ENCODE peak calls at places on chromosomes 1 and 21, in ten cellular contexts. One of them, this sample, is unnamed.
A peak's percentile ranks its signal among the peaks of the same experiment; 100 is the strongest.

GRCh38 chr1:199550384-199551067 is 477.0 kb upstream of the NR5A2 start:
- DNase-seq in astrocyte of the spinal cord: peak; percentile 61
- DNase-seq in brain microvascular endothelial cell: peak; percentile 28
- DNase-seq in CD8-positive, alpha-beta T cell: no peak
- DNase-seq in psoas muscle: no peak
- DNase-seq in sigmoid colon: no peak
- DNase-seq in body of pancreas: no peak
- DNase-seq in heart right ventricle: no peak
- DNase-seq in adrenal gland: no peak
- DNase-seq in cardiac muscle cell: peak; percentile 33
- DNase-seq in this sample: no peak

GRCh38 chr1:226627924-226628623 is 79.5 kb downstream of the STUM start:
- DNase-seq in astrocyte of the spinal cord: no peak
- DNase-seq in brain microvascular endothelial cell: no peak
- DNase-seq in CD8-positive, alpha-beta T cell: no peak
- DNase-seq in psoas muscle: no peak
- DNase-seq in sigmoid colon: peak; percentile 64
- DNase-seq in body of pancreas: no peak
- DNase-seq in heart right ventricle: no peak
- DNase-seq in adrenal gland: no peak
- DNase-seq in cardiac muscle cell: no peak
- DNase-seq in this sample: no peak

GRCh38 chr1:236837897-236838296 is 42.8 kb downstream of the MTR start:
- DNase-seq in astrocyte of the spinal cord: no peak
- DNase-seq in brain microvascular endothelial cell: no peak
- DNase-seq in CD8-positive, alpha-beta T cell: no peak
- DNase-seq in psoas muscle: no peak
- DNase-seq in sigmoid colon: no peak
- DNase-seq in body of pancreas: no peak
- DNase-seq in heart right ventricle: no peak
- DNase-seq in adrenal gland: no peak
- DNase-seq in cardiac muscle cell: no peak
- DNase-seq in this sample: no peak

GRCh38 chr1:33167650-33168447 is 14.0 kb downstream of the TRIM62 start:
- DNase-seq in astrocyte of the spinal cord: no peak
- DNase-seq in brain microvascular endothelial cell: no peak
- DNase-seq in CD8-positive, alpha-beta T cell: no peak
- DNase-seq in psoas muscle: no peak
- DNase-seq in sigmoid colon: no peak
- DNase-seq in body of pancreas: no peak
- DNase-seq in heart right ventricle: no peak
- DNase-seq in adrenal gland: no peak
- DNase-seq in cardiac muscle cell: no peak
- DNase-seq in this sample: no peak

GRCh38 chr21:41141031-41141457 is 26.9 kb upstream of the BACE2 start:
- DNase-seq in astrocyte of the spinal cord: peak; percentile 27
- DNase-seq in brain microvascular endothelial cell: peak; percentile 6
- DNase-seq in CD8-positive, alpha-beta T cell: no peak
- DNase-seq in psoas muscle: no peak
- DNase-seq in sigmoid colon: no peak
- DNase-seq in body of pancreas: peak; percentile 37
- DNase-seq in heart right ventricle: no peak
- DNase-seq in adrenal gland: no peak
- DNase-seq in cardiac muscle cell: peak; percentile 18
- DNase-seq in this sample: no peak

GRCh38 chr1:41795205-41795762 is 123.4 kb downstream of the HIVEP3 start:
- DNase-seq in astrocyte of the spinal cord: peak; percentile 68
- DNase-seq in brain microvascular endothelial cell: peak; percentile 32
- DNase-seq in CD8-positive, alpha-beta T cell: no peak
- DNase-seq in psoas muscle: no peak
- DNase-seq in sigmoid colon: no peak
- DNase-seq in body of pancreas: no peak
- DNase-seq in heart right ventricle: no peak
- DNase-seq in adrenal gland: no peak
- DNase-seq in cardiac muscle cell: peak; percentile 63
- DNase-seq in this sample: no peak

GRCh38 chr1:67723620-67724019 is 38.6 kb downstream of the GADD45A start:
- DNase-seq in astrocyte of the spinal cord: peak; percentile 58
- DNase-seq in brain microvascular endothelial cell: peak; percentile 60
- DNase-seq in CD8-positive, alpha-beta T cell: no peak
- DNase-seq in psoas muscle: no peak
- DNase-seq in sigmoid colon: no peak
- DNase-seq in body of pancreas: no peak
- DNase-seq in heart right ventricle: no peak
- DNase-seq in adrenal gland: peak; percentile 63
- DNase-seq in cardiac muscle cell: peak; percentile 50
- DNase-seq in this sample: no peak

GRCh38 chr1:31760901-31761470 is 3.2 kb downstream of the ADGRB2 start:
- DNase-seq in astrocyte of the spinal cord: peak; percentile 56
- DNase-seq in brain microvascular endothelial cell: peak; percentile 56
- DNase-seq in CD8-positive, alpha-beta T cell: peak; percentile 73
- DNase-seq in psoas muscle: peak; percentile 61
- DNase-seq in sigmoid colon: peak; percentile 89
- DNase-seq in body of pancreas: peak; percentile 62
- DNase-seq in heart right ventricle: peak; percentile 60
- DNase-seq in adrenal gland: peak; percentile 72
- DNase-seq in cardiac muscle cell: peak; percentile 67
- DNase-seq in this sample: no peak

GRCh38 chr1:215466361-215466760 is 100.7 kb upstream of the KCTD3 start:
- DNase-seq in astrocyte of the spinal cord: no peak
- DNase-seq in brain microvascular endothelial cell: no peak
- DNase-seq in CD8-positive, alpha-beta T cell: no peak
- DNase-seq in psoas muscle: no peak
- DNase-seq in sigmoid colon: no peak
- DNase-seq in body of pancreas: no peak
- DNase-seq in heart right ventricle: no peak
- DNase-seq in adrenal gland: no peak
- DNase-seq in cardiac muscle cell: no peak
- DNase-seq in this sample: no peak

GRCh38 chr1:109472779-109473178 is 6.4 kb downstream of the SYPL2 start:
- DNase-seq in astrocyte of the spinal cord: no peak
- DNase-seq in brain microvascular endothelial cell: no peak
- DNase-seq in CD8-positive, alpha-beta T cell: no peak
- DNase-seq in psoas muscle: no peak
- DNase-seq in sigmoid colon: no peak
- DNase-seq in body of pancreas: no peak
- DNase-seq in heart right ventricle: no peak
- DNase-seq in adrenal gland: no peak
- DNase-seq in cardiac muscle cell: no peak
- DNase-seq in this sample: no peak

GRCh38 chr1:233479026-233479890 is 134.6 kb upstream of the KCNK1 start:
- DNase-seq in astrocyte of the spinal cord: no peak
- DNase-seq in brain microvascular endothelial cell: no peak
- DNase-seq in CD8-positive, alpha-beta T cell: no peak
- DNase-seq in psoas muscle: no peak
- DNase-seq in sigmoid colon: no peak
- DNase-seq in body of pancreas: no peak
- DNase-seq in heart right ventricle: no peak
- DNase-seq in adrenal gland: no peak
- DNase-seq in cardiac muscle cell: no peak
- DNase-seq in this sample: no peak

GRCh38 chr1:19363526-19364152 is 51.5 kb downstream of the SLC66A1 start:
- DNase-seq in astrocyte of the spinal cord: no peak
- DNase-seq in brain microvascular endothelial cell: no peak
- DNase-seq in CD8-positive, alpha-beta T cell: no peak
- DNase-seq in psoas muscle: no peak
- DNase-seq in sigmoid colon: no peak
- DNase-seq in body of pancreas: no peak
- DNase-seq in heart right ventricle: no peak
- DNase-seq in adrenal gland: peak; percentile 61
- DNase-seq in cardiac muscle cell: no peak
- DNase-seq in this sample: no peak

GRCh38 chr1:19360026-19360813 is 48.1 kb downstream of the SLC66A1 start:
- DNase-seq in astrocyte of the spinal cord: no peak
- DNase-seq in brain microvascular endothelial cell: no peak
- DNase-seq in CD8-positive, alpha-beta T cell: no peak
- DNase-seq in psoas muscle: no peak
- DNase-seq in sigmoid colon: no peak
- DNase-seq in body of pancreas: no peak
- DNase-seq in heart right ventricle: no peak
- DNase-seq in adrenal gland: no peak
- DNase-seq in cardiac muscle cell: no peak
- DNase-seq in this sample: no peak

GRCh38 chr1:19359357-19359756 is 47.2 kb downstream of the SLC66A1 start:
- DNase-seq in astrocyte of the spinal cord: no peak
- DNase-seq in brain microvascular endothelial cell: no peak
- DNase-seq in CD8-positive, alpha-beta T cell: no peak
- DNase-seq in psoas muscle: no peak
- DNase-seq in sigmoid colon: no peak
- DNase-seq in body of pancreas: no peak
- DNase-seq in heart right ventricle: no peak
- DNase-seq in adrenal gland: no peak
- DNase-seq in cardiac muscle cell: no peak
- DNase-seq in this sample: no peak

GRCh38 chr1:19357299-19357698 is 45.2 kb downstream of the SLC66A1 start:
- DNase-seq in astrocyte of the spinal cord: no peak
- DNase-seq in brain microvascular endothelial cell: no peak
- DNase-seq in CD8-positive, alpha-beta T cell: no peak
- DNase-seq in psoas muscle: no peak
- DNase-seq in sigmoid colon: no peak
- DNase-seq in body of pancreas: no peak
- DNase-seq in heart right ventricle: no peak
- DNase-seq in adrenal gland: no peak
- DNase-seq in cardiac muscle cell: no peak
- DNase-seq in this sample: no peak

GRCh38 chr1:19361231-19362147 is 49.4 kb downstream of the SLC66A1 start:
- DNase-seq in astrocyte of the spinal cord: peak; percentile 43
- DNase-seq in brain microvascular endothelial cell: peak; percentile 16
- DNase-seq in CD8-positive, alpha-beta T cell: no peak
- DNase-seq in psoas muscle: no peak
- DNase-seq in sigmoid colon: no peak
- DNase-seq in body of pancreas: no peak
- DNase-seq in heart right ventricle: no peak
- DNase-seq in adrenal gland: no peak
- DNase-seq in cardiac muscle cell: no peak
- DNase-seq in this sample: no peak
- TF ChIP-seq CTCF in astrocyte of the spinal cord: no peak
- TF ChIP-seq CTCF in brain microvascular endothelial cell: no peak
- TF ChIP-seq CTCF in CD8-positive, alpha-beta T cell: no peak
- TF ChIP-seq CTCF in psoas muscle: no peak
- TF ChIP-seq CTCF in sigmoid colon: no peak
- TF ChIP-seq CTCF in body of pancreas: no peak
- TF ChIP-seq CTCF in heart right ventricle: no peak
- TF ChIP-seq CTCF in adrenal gland: no peak
- TF ChIP-seq CTCF in cardiac muscle cell: no peak
- TF ChIP-seq CTCF in this sample: no peak

DNA sequence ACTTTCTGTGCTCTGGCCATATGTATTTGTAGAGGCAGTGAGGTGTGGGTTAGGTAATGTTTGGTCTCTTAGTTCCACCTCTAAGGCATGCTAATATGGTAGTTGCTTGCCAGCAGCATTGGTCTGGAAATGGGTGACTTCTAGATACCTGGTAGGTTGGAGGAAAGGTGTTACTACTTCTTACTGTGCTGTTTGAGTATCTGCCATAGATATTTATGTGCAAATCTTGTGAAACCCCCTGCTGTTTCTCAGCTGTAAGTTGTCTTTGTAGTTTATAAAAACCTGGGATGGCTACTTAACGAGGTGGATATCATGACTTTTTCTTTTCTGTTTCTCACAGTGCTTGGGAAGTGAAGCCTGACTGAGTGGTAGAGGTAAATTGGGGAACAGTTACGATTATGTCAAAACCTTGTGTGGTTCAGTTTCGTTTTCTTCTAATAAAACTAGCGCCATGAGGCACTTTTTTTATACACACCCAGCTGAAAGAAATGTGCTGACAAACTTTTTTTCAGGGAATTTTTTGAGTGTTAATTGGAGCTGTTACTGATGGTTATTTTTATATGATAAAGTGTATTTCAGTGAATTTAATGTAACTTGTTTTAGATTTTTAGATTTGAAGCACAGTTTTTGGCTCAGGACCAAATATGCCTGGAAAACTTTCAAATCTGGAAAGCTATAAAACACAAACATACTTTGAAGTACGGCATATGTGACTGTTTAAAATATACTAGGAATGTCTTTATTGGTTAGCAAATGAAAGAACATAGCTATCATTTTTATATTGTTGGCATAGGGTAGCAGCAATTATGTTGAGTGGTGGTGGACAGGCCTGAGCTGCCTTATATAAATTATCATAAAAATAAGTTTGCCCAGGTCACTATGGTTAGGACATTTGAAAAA is 42.1 kb downstream of the CAMSAP2 start:
- DNase-seq in astrocyte of the spinal cord: peak; percentile 58
- DNase-seq in brain microvascular endothelial cell: no peak
- DNase-seq in CD8-positive, alpha-beta T cell: no peak
- DNase-seq in psoas muscle: no peak
- DNase-seq in sigmoid colon: no peak
- DNase-seq in body of pancreas: no peak
- DNase-seq in heart right ventricle: no peak
- DNase-seq in adrenal gland: no peak
- DNase-seq in cardiac muscle cell: peak; percentile 44
- DNase-seq in this sample: no peak
- H3K4me3 ChIP-seq in astrocyte of the spinal cord: no peak overlapping the region
- H3K4me3 ChIP-seq in brain microvascular endothelial cell: peak overlapping the region; percentile 24
- H3K4me3 ChIP-seq in CD8-positive, alpha-beta T cell: no peak overlapping the region
- H3K4me3 ChIP-seq in psoas muscle: peak overlapping the region; percentile 35
- H3K4me3 ChIP-seq in sigmoid colon: no peak overlapping the region
- H3K4me3 ChIP-seq in body of pancreas: no peak overlapping the region
- H3K4me3 ChIP-seq in heart right ventricle: peak overlapping the region; percentile 25
- H3K4me3 ChIP-seq in adrenal gland: no peak overlapping the region
- H3K4me3 ChIP-seq in cardiac muscle cell: no peak overlapping the region
- H3K4me3 ChIP-seq in this sample: peak overlapping the region; percentile 14

GRCh38 chr1:115040501-115040900 is 10.9 kb downstream of the TSHB start:
- DNase-seq in astrocyte of the spinal cord: no peak
- DNase-seq in brain microvascular endothelial cell: no peak
- DNase-seq in CD8-positive, alpha-beta T cell: no peak
- DNase-seq in psoas muscle: no peak
- DNase-seq in sigmoid colon: no peak
- DNase-seq in body of pancreas: no peak
- DNase-seq in heart right ventricle: no peak
- DNase-seq in adrenal gland: no peak
- DNase-seq in cardiac muscle cell: no peak
- DNase-seq in this sample: no peak
- TF ChIP-seq CTCF in astrocyte of the spinal cord: no peak
- TF ChIP-seq CTCF in brain microvascular endothelial cell: peak; percentile 6
- TF ChIP-seq CTCF in CD8-positive, alpha-beta T cell: no peak
- TF ChIP-seq CTCF in psoas muscle: no peak
- TF ChIP-seq CTCF in sigmoid colon: no peak
- TF ChIP-seq CTCF in body of pancreas: no peak
- TF ChIP-seq CTCF in heart right ventricle: no peak
- TF ChIP-seq CTCF in adrenal gland: no peak
- TF ChIP-seq CTCF in cardiac muscle cell: no peak
- TF ChIP-seq CTCF in this sample: peak; percentile 41

DNA sequence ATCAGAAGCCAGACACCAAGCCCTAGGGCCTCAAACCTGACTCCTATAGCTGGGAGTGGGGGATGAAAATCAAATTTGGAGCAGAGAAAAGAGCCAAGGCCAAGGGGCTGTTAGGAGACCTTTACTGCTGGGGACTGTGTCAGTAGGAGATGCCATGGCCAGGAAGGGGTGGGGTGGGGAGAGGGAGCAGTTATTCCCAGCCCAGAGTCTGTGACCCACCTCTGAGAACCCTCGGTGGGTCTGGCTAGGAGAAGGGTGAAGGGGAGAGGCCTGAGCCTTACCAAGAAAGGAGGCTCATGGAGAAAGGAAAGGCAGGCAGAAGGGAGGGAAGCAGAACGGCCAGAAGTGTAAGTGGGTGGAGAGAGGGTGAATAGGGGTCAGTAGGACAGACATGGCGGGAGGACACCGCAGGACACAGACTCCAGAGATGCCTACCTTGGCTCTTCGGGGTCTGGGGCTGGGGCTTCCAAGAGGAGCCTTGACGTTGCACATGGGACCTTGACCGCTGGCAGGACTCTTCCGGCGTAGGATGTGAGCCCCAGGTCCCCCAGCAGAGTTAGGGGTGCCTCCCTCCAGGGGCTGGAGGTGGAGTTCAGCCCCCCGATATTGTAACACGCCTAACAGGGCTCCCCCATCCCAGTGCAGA is 1.2 kb downstream of the ADAMTS4 start:
- DNase-seq in astrocyte of the spinal cord: peak; percentile 42
- DNase-seq in brain microvascular endothelial cell: no peak
- DNase-seq in CD8-positive, alpha-beta T cell: no peak
- DNase-seq in psoas muscle: no peak
- DNase-seq in sigmoid colon: no peak
- DNase-seq in body of pancreas: no peak
- DNase-seq in heart right ventricle: no peak
- DNase-seq in adrenal gland: no peak
- DNase-seq in cardiac muscle cell: no peak
- DNase-seq in this sample: no peak
- H3K4me3 ChIP-seq in astrocyte of the spinal cord: peak overlapping the region; percentile 32
- H3K4me3 ChIP-seq in brain microvascular endothelial cell: peak overlapping the region; percentile 55
- H3K4me3 ChIP-seq in CD8-positive, alpha-beta T cell: no peak overlapping the region
- H3K4me3 ChIP-seq in psoas muscle: peak overlapping the region; percentile 64
- H3K4me3 ChIP-seq in sigmoid colon: peak overlapping the region; percentile 25
- H3K4me3 ChIP-seq in body of pancreas: no peak overlapping the region
- H3K4me3 ChIP-seq in heart right ventricle: peak overlapping the region; percentile 60
- H3K4me3 ChIP-seq in adrenal gland: no peak overlapping the region
- H3K4me3 ChIP-seq in cardiac muscle cell: no peak overlapping the region
- H3K4me3 ChIP-seq in this sample: no peak overlapping the region